ENCODE peak calls at places on chromosomes 4 and X, in ten cellular contexts. One of them, this sample, is unnamed.

GRCh38 chr4:24607338-24607737 is 23.0 kb upstream of the DHX15 start:
- DNase-seq in esophagus squamous epithelium: no peak
- DNase-seq in Calu3: no peak
- DNase-seq in nephron progenitor cell: no peak
- DNase-seq in transverse colon: no peak
- DNase-seq in uterus: no peak
- DNase-seq in fibroblast of lung: peak
- DNase-seq in breast epithelium: no peak
- DNase-seq in AG10803: no peak
- DNase-seq in Peyer's patch: no peak
- DNase-seq in this sample: no peak

GRCh38 chr4:145339075-145339725 is 142.5 kb upstream of the SMAD1 start:
- DNase-seq in Calu3: no peak
- DNase-seq in uterus: no peak
- DNase-seq in esophagus squamous epithelium: no peak
- DNase-seq in fibroblast of lung: no peak
- DNase-seq in Peyer's patch: no peak
- DNase-seq in breast epithelium: no peak
- DNase-seq in nephron progenitor cell: no peak
- DNase-seq in transverse colon: no peak
- DNase-seq in AG10803: no peak
- DNase-seq in this sample: no peak

GRCh38 chrX:71998836-71999509 is 88.3 kb downstream of the NHSL2 start:
- DNase-seq in fibroblast of lung: peak
- DNase-seq in breast epithelium: no peak
- DNase-seq in transverse colon: no peak
- DNase-seq in nephron progenitor cell: peak
- DNase-seq in uterus: no peak
- DNase-seq in Peyer's patch: no peak
- DNase-seq in AG10803: peak
- DNase-seq in esophagus squamous epithelium: no peak
- DNase-seq in Calu3: peak
- DNase-seq in this sample: no peak

GRCh38 chrX:131394384-131394783 is 105.3 kb upstream of the IGSF1 start:
- DNase-seq in Peyer's patch: no peak
- DNase-seq in uterus: no peak
- DNase-seq in fibroblast of lung: no peak
- DNase-seq in transverse colon: no peak
- DNase-seq in esophagus squamous epithelium: no peak
- DNase-seq in AG10803: no peak
- DNase-seq in breast epithelium: no peak
- DNase-seq in Calu3: no peak
- DNase-seq in nephron progenitor cell: no peak
- DNase-seq in this sample: no peak

GRCh38 chr4:93370256-93370655 is 458.3 kb upstream of the ATOH1 start:
- DNase-seq in uterus: no peak
- DNase-seq in AG10803: no peak
- DNase-seq in esophagus squamous epithelium: no peak
- DNase-seq in Peyer's patch: no peak
- DNase-seq in transverse colon: no peak
- DNase-seq in nephron progenitor cell: no peak
- DNase-seq in Calu3: no peak
- DNase-seq in fibroblast of lung: no peak
- DNase-seq in breast epithelium: no peak
- DNase-seq in this sample: no peak

GRCh38 chr4:681736-682451 is 7.1 kb downstream of the SLC49A3 start:
- DNase-seq in Peyer's patch: peak
- DNase-seq in fibroblast of lung: no peak
- DNase-seq in uterus: no peak
- DNase-seq in esophagus squamous epithelium: no peak
- DNase-seq in breast epithelium: no peak
- DNase-seq in transverse colon: peak
- DNase-seq in Calu3: peak
- DNase-seq in AG10803: no peak
- DNase-seq in nephron progenitor cell: peak
- DNase-seq in this sample: no peak

GRCh38 chr4:1720163-1720983 is 750 bp downstream of the TMEM129 start:
- DNase-seq in nephron progenitor cell: peak
- DNase-seq in transverse colon: peak
- DNase-seq in breast epithelium: no peak
- DNase-seq in AG10803: peak
- DNase-seq in fibroblast of lung: peak
- DNase-seq in Calu3: peak
- DNase-seq in uterus: no peak
- DNase-seq in Peyer's patch: peak
- DNase-seq in esophagus squamous epithelium: no peak
- DNase-seq in this sample: peak

GRCh38 chr4:81060587-81061339 is 30.3 kb downstream of the BMP3 start:
- DNase-seq in nephron progenitor cell: no peak
- DNase-seq in AG10803: no peak
- DNase-seq in esophagus squamous epithelium: no peak
- DNase-seq in Peyer's patch: no peak
- DNase-seq in fibroblast of lung: no peak
- DNase-seq in uterus: no peak
- DNase-seq in Calu3: no peak
- DNase-seq in transverse colon: no peak
- DNase-seq in breast epithelium: no peak
- DNase-seq in this sample: no peak

GRCh38 chr4:181855307-181855706 is 387.9 kb upstream of the TENM3 start:
- DNase-seq in esophagus squamous epithelium: no peak
- DNase-seq in uterus: no peak
- DNase-seq in AG10803: no peak
- DNase-seq in Peyer's patch: no peak
- DNase-seq in fibroblast of lung: peak
- DNase-seq in Calu3: no peak
- DNase-seq in breast epithelium: no peak
- DNase-seq in nephron progenitor cell: no peak
- DNase-seq in transverse colon: no peak
- DNase-seq in this sample: no peak

GRCh38 chrX:133640161-133641015 is 225.1 kb upstream of the GPC4 start:
- DNase-seq in breast epithelium: no peak
- DNase-seq in fibroblast of lung: no peak
- DNase-seq in AG10803: peak
- DNase-seq in esophagus squamous epithelium: no peak
- DNase-seq in Calu3: peak
- DNase-seq in nephron progenitor cell: no peak
- DNase-seq in Peyer's patch: no peak
- DNase-seq in uterus: no peak
- DNase-seq in transverse colon: no peak
- DNase-seq in this sample: no peak

GRCh38 chr4:87882321-87882720 is 49.6 kb downstream of the MEPE start:
- DNase-seq in Calu3: no peak
- DNase-seq in breast epithelium: no peak
- DNase-seq in esophagus squamous epithelium: no peak
- DNase-seq in Peyer's patch: no peak
- DNase-seq in transverse colon: no peak
- DNase-seq in fibroblast of lung: peak
- DNase-seq in AG10803: peak
- DNase-seq in uterus: no peak
- DNase-seq in nephron progenitor cell: no peak
- DNase-seq in this sample: no peak
- TF ChIP-seq CTCF in Calu3: no peak
- TF ChIP-seq CTCF in breast epithelium: no peak
- TF ChIP-seq CTCF in esophagus squamous epithelium: no peak
- TF ChIP-seq CTCF in Peyer's patch: no peak
- TF ChIP-seq CTCF in transverse colon: no peak
- TF ChIP-seq CTCF in fibroblast of lung: no peak
- TF ChIP-seq CTCF in AG10803: no peak
- TF ChIP-seq CTCF in uterus: no peak
- TF ChIP-seq CTCF in nephron progenitor cell: no peak
- TF ChIP-seq CTCF in this sample: no peak

GRCh38 chr4:7915875-7916242 is 23.8 kb downstream of the AFAP1 start:
- DNase-seq in Peyer's patch: no peak
- DNase-seq in breast epithelium: peak
- DNase-seq in uterus: no peak
- DNase-seq in fibroblast of lung: no peak
- DNase-seq in transverse colon: no peak
- DNase-seq in nephron progenitor cell: no peak
- DNase-seq in AG10803: no peak
- DNase-seq in Calu3: no peak
- DNase-seq in esophagus squamous epithelium: no peak
- DNase-seq in this sample: no peak
- TF ChIP-seq CTCF in Peyer's patch: no peak
- TF ChIP-seq CTCF in breast epithelium: no peak
- TF ChIP-seq CTCF in uterus: no peak
- TF ChIP-seq CTCF in fibroblast of lung: no peak
- TF ChIP-seq CTCF in transverse colon: no peak
- TF ChIP-seq CTCF in nephron progenitor cell: no peak
- TF ChIP-seq CTCF in AG10803: no peak
- TF ChIP-seq CTCF in Calu3: no peak
- TF ChIP-seq CTCF in esophagus squamous epithelium: no peak
- TF ChIP-seq CTCF in this sample: no peak

GRCh38 chr4:3193531-3194203 is 55.3 kb upstream of the MSANTD1 start:
- DNase-seq in esophagus squamous epithelium: no peak
- DNase-seq in nephron progenitor cell: no peak
- DNase-seq in Peyer's patch: no peak
- DNase-seq in uterus: no peak
- DNase-seq in transverse colon: no peak
- DNase-seq in Calu3: no peak
- DNase-seq in fibroblast of lung: peak
- DNase-seq in AG10803: no peak
- DNase-seq in breast epithelium: no peak
- DNase-seq in this sample: no peak
- TF ChIP-seq CTCF in esophagus squamous epithelium: peak
- TF ChIP-seq CTCF in nephron progenitor cell: no peak
- TF ChIP-seq CTCF in Peyer's patch: peak
- TF ChIP-seq CTCF in uterus: no peak
- TF ChIP-seq CTCF in transverse colon: peak
- TF ChIP-seq CTCF in Calu3: no peak
- TF ChIP-seq CTCF in fibroblast of lung: peak
- TF ChIP-seq CTCF in AG10803: peak
- TF ChIP-seq CTCF in breast epithelium: no peak
- TF ChIP-seq CTCF in this sample: no peak

DNA sequence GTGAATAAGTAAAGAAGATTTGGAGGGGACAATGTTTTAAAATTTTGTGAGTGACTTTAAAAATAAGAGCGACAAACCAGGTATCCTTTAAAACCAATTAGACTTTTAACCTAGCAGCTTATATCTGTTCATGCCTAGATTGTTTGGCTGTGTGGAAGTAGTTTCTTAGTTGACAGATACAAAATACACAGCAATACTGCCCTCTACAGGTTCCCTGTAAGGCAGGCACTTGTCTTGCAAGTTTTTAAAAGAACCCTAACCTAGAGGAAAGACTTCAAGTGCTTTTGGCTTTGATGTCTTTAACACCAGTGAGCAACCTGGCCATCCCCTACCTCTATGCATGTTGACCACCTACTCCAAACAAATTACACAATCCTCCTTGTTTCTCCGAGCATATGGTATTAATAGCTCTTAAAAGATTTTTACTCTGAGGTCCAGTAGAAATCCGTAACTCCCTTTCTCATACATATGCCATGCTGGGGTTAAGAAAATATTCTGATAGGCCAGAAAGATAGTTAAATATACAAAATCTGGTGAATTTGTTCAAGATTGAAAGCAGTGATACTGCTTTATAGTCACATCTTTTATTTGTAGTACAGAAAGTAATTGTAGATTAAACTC is 273.0 kb downstream of the ARHGAP24 start:
- DNase-seq in uterus: no peak
- DNase-seq in fibroblast of lung: peak
- DNase-seq in esophagus squamous epithelium: peak
- DNase-seq in AG10803: peak
- DNase-seq in Calu3: peak
- DNase-seq in nephron progenitor cell: peak
- DNase-seq in Peyer's patch: no peak
- DNase-seq in breast epithelium: no peak
- DNase-seq in transverse colon: peak
- DNase-seq in this sample: no peak
- TF ChIP-seq CTCF in uterus: peak
- TF ChIP-seq CTCF in fibroblast of lung: peak
- TF ChIP-seq CTCF in esophagus squamous epithelium: peak
- TF ChIP-seq CTCF in AG10803: peak
- TF ChIP-seq CTCF in Calu3: peak
- TF ChIP-seq CTCF in nephron progenitor cell: peak
- TF ChIP-seq CTCF in Peyer's patch: peak
- TF ChIP-seq CTCF in breast epithelium: peak
- TF ChIP-seq CTCF in transverse colon: peak
- TF ChIP-seq CTCF in this sample: peak

GRCh38 chr4:44674471-44674870 is 3.7 kb upstream of the GUF1 start:
- DNase-seq in uterus: no peak
- DNase-seq in Calu3: no peak
- DNase-seq in nephron progenitor cell: no peak
- DNase-seq in fibroblast of lung: peak
- DNase-seq in transverse colon: no peak
- DNase-seq in breast epithelium: no peak
- DNase-seq in esophagus squamous epithelium: no peak
- DNase-seq in Peyer's patch: no peak
- DNase-seq in AG10803: no peak
- DNase-seq in this sample: no peak

GRCh38 chr4:44679060-44679459 is 840 bp downstream of the GUF1 start:
- DNase-seq in Peyer's patch: no peak
- DNase-seq in breast epithelium: no peak
- DNase-seq in uterus: no peak
- DNase-seq in esophagus squamous epithelium: no peak
- DNase-seq in AG10803: no peak
- DNase-seq in Calu3: no peak
- DNase-seq in nephron progenitor cell: no peak
- DNase-seq in transverse colon: no peak
- DNase-seq in fibroblast of lung: no peak
- DNase-seq in this sample: no peak

DNA sequence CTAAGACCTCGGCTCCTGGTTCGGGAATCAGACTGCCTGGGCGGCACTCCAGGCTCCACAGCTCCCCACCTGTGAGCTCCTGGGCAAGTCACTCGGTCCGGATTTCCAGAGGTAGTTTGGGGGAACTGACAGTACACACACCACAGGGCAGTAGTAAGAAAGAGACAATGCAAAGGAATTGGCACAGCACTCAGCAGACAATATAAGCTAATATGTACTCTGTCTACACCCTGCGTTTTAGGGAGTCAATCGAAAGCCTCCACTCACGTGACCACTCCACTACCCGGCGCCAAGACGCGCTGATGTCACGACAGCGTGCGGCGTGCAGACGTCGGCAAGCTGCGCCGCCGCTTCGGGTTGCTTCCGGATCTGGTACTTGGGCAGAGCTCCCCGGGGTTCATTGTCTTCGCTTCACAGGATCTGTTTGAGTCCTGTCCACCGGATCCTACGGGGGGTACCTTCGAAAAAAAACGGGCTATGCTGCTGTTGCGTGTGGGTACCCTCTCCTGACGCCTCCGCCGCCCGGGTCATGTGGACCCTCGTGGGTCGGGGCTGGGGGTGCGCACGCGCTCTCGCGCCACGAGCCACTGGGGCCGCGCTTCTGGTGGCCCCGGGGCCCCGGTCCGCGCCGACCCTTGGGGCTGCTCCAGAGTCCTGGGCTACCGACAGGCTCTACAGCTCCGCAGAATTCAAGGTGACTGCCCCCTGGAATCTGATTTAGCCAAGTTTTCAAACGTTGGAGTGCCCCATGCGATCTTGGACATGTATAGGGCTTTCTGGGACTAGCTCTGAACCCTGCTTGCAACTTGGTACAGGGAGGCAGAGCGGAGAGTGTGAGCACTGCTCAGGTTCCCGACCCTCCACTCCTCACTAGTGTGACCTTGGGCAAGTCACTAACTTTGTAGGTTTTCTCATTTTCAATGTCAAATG is at the start of gene GUF1:
- DNase-seq in esophagus squamous epithelium: peak
- DNase-seq in Peyer's patch: peak
- DNase-seq in nephron progenitor cell: peak
- DNase-seq in breast epithelium: peak
- DNase-seq in AG10803: peak
- DNase-seq in uterus: peak
- DNase-seq in Calu3: peak
- DNase-seq in transverse colon: peak
- DNase-seq in fibroblast of lung: peak
- DNase-seq in this sample: peak
- TF ChIP-seq CTCF in esophagus squamous epithelium: no peak
- TF ChIP-seq CTCF in Peyer's patch: no peak
- TF ChIP-seq CTCF in nephron progenitor cell: no peak
- TF ChIP-seq CTCF in breast epithelium: no peak
- TF ChIP-seq CTCF in AG10803: no peak
- TF ChIP-seq CTCF in uterus: no peak
- TF ChIP-seq CTCF in Calu3: no peak
- TF ChIP-seq CTCF in transverse colon: no peak
- TF ChIP-seq CTCF in fibroblast of lung: no peak
- TF ChIP-seq CTCF in this sample: no peak